ENCODE peak calls at places on chromosomes 11 and 22, in ten cellular contexts. H, P, C, M, Z, F, W, T, L and S are unnamed samples.

GRCh38 chr11:114170226-114170625 is 110.7 kb downstream of the ZBTB16 start:
- DNase-seq in H (no peak), P (no peak), C (no peak), M (no peak), Z (peak), F (no peak), W (no peak), T (no peak), L (no peak), S (no peak)

GRCh38 chr22:37178350-37179125 is 9.5 kb downstream of the C1QTNF6 start:
- DNase-seq in H (peak), P (no peak), C (no peak), M (peak), Z (peak), F (no peak), W (no peak), T (no peak), L (no peak), S (no peak)

GRCh38 chr11:16226245-16226644 is 130.1 kb downstream of the SOX6 start:
- DNase-seq in H (peak), P (peak), C (no peak), M (peak), Z (peak), F (no peak), W (no peak), T (peak), L (peak), S (no peak)

GRCh38 chr11:91904792-91905785 is 319.5 kb upstream of the FAT3 start:
- DNase-seq in H (no peak), P (no peak), C (no peak), M (no peak), Z (no peak), F (no peak), W (no peak), T (no peak), L (no peak), S (no peak)

GRCh38 chr22:39003165-39003638 is 10.9 kb upstream of the APOBEC3C start:
- DNase-seq in H (peak), P (peak), C (peak), M (peak), Z (peak), F (peak), W (no peak), T (peak), L (peak), S (peak)

GRCh38 chr11:46504817-46505613 is 88.8 kb downstream of the AMBRA1 start:
- DNase-seq in H (no peak), P (no peak), C (no peak), M (no peak), Z (no peak), F (no peak), W (no peak), T (no peak), L (peak), S (no peak)

GRCh38 chr11:46560300-46561025 is 33.4 kb downstream of the AMBRA1 start:
- DNase-seq in H (no peak), P (no peak), C (peak), M (no peak), Z (no peak), F (no peak), W (no peak), T (no peak), L (peak), S (no peak)

GRCh38 chr11:27563201-27563600 is 56.6 kb upstream of the LIN7C start:
- DNase-seq in H (no peak), P (no peak), C (no peak), M (no peak), Z (no peak), F (no peak), W (no peak), T (no peak), L (no peak), S (no peak)

GRCh38 chr11:72352859-72353551 is 81.3 kb downstream of the CLPB start:
- DNase-seq in H (no peak), P (no peak), C (no peak), M (no peak), Z (no peak), F (peak), W (no peak), T (peak), L (peak), S (no peak)

GRCh38 chr11:124482362-124483147 is 37.1 kb upstream of the OR8B8 start:
- DNase-seq in H (no peak), P (no peak), C (no peak), M (no peak), Z (no peak), F (no peak), W (no peak), T (no peak), L (no peak), S (no peak)

GRCh38 chr11:9941991-9942390 is 278.1 kb downstream of the SWAP70 start:
- DNase-seq in H (no peak), P (no peak), C (no peak), M (no peak), Z (no peak), F (no peak), W (no peak), T (no peak), L (no peak), S (no peak)
- H3K27ac ChIP-seq in H (no peak), P (no peak), C (no peak), M (no peak), Z (no peak), F (no peak), W (no peak), T (no peak), L (no peak), S (no peak)

GRCh38 chr11:66768088-66768521 is 39.1 kb upstream of the SPTBN2 start:
- DNase-seq in H (no peak), P (no peak), C (no peak), M (no peak), Z (no peak), F (no peak), W (no peak), T (peak), L (peak), S (no peak)
- H3K27ac ChIP-seq in H (no peak), P (peak), C (no peak), M (no peak), Z (no peak), F (no peak), W (no peak), T (peak), L (peak), S (no peak)

DNA sequence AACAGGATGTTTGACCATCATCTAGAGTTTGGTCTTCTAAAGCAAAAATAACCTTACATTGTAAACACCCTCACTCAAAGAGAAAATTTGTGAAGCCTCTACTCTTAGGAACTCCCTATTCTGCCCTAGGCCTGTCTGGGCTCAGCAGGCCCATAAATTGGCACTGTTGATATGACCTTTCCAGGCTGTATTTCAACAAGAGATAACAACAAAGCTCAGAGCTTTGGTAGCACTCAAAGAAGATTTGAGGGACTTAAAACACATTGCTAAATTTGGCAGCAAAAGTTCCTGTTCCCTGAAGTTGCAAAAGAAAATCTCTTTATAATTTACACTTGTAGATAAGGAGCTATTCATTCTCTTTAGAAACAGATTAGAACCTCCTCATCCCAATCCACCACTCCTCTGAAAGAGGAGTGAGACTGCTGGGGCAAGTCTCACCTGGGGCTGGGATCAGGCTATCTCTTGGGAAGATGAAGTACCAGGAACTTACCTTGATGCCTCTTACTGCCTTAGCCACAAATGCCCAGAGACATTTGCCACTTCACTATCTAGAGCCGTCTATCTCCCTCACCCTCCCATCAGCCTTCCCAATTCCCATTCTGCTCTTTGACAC is 110.4 kb upstream of the AKIP1 start:
- DNase-seq in H (no peak), P (no peak), C (no peak), M (no peak), Z (no peak), F (no peak), W (no peak), T (no peak), L (no peak), S (no peak)
- H3K27ac ChIP-seq in H (no peak), P (peak), C (no peak), M (peak), Z (no peak), F (no peak), W (no peak), T (no peak), L (no peak), S (no peak)

GRCh38 chr22:42611076-42611475 is 3.6 kb downstream of the POLDIP3 start:
- DNase-seq in H (no peak), P (no peak), C (no peak), M (no peak), Z (no peak), F (no peak), W (no peak), T (no peak), L (no peak), S (no peak)
- H3K27ac ChIP-seq in H (no peak), P (no peak), C (no peak), M (no peak), Z (no peak), F (no peak), W (no peak), T (no peak), L (no peak), S (no peak)

GRCh38 chr11:65791719-65792213 is 4.9 kb downstream of the OVOL1 start:
- DNase-seq in H (no peak), P (no peak), C (no peak), M (peak), Z (no peak), F (no peak), W (no peak), T (no peak), L (peak), S (no peak)
- H3K27ac ChIP-seq in H (no peak), P (no peak), C (no peak), M (peak), Z (no peak), F (no peak), W (no peak), T (no peak), L (peak), S (no peak)

GRCh38 chr11:70522613-70523311 is 124.4 kb downstream of the CTTN start:
- DNase-seq in H (no peak), P (no peak), C (no peak), M (peak), Z (peak), F (no peak), W (no peak), T (no peak), L (no peak), S (no peak)

GRCh38 chr11:70523384-70524095 is 125.2 kb downstream of the CTTN start:
- DNase-seq in H (no peak), P (no peak), C (no peak), M (no peak), Z (peak), F (no peak), W (no peak), T (no peak), L (no peak), S (no peak)

GRCh38 chr11:70522261-70522612 is 123.9 kb downstream of the CTTN start:
- DNase-seq in H (no peak), P (no peak), C (no peak), M (no peak), Z (no peak), F (no peak), W (no peak), T (no peak), L (no peak), S (no peak)

GRCh38 chr11:70519117-70519516 is 120.8 kb downstream of the CTTN start:
- DNase-seq in H (no peak), P (no peak), C (no peak), M (no peak), Z (no peak), F (no peak), W (no peak), T (no peak), L (no peak), S (no peak)

GRCh38 chr11:70521475-70522260 is 123.3 kb downstream of the CTTN start:
- DNase-seq in H (no peak), P (no peak), C (no peak), M (no peak), Z (peak), F (no peak), W (no peak), T (no peak), L (no peak), S (no peak)
- H3K27ac ChIP-seq in H (no peak), P (no peak), C (no peak), M (no peak), Z (no peak), F (no peak), W (no peak), T (no peak), L (no peak), S (no peak)

DNA sequence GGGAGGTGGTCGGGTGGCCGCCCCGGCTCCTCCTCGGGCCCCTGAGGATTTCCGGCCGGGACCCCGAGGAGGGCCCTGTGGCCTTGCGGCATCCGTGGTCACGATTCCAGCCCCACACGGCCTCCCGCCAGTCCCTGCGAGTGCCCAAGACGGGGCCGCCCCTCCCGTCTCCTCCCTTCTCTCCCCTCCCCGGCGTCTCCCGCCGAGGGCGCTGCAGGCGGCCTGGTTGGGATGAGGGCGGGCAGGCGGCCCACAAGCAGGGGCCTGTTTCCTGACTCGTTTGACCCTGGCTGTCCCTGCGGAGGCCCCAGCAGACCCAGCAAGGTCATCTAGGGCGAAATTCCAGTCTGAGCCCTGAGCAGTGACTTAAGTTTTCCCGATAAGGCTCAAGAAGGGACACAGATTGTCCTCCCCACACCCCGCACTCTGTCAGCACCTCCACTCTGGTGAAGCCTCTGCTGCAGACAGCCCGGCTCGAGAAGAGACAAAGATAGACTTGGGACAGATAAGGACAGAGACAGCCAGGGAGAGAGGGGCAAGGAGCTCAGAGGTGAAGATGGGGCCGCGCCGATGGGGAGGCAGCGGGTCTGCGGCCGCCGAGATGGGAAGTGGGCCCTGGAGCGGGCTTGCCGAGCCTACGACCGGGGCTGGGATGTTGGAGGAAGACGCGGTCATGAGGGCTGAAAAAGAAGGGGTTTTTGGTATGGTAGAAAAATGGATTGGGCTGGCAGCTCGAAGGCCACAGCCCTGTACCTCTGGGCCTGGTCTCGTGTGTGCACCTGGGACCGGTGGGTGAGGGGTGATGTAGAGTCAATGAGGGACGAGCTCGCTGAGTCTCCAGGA is 95.0 kb downstream of the SWAP70 start:
- DNase-seq in H (peak), P (peak), C (peak), M (peak), Z (peak), F (peak), W (no peak), T (peak), L (peak), S (peak)
- H3K27ac ChIP-seq in H (peak), P (peak), C (peak), M (peak), Z (peak), F (peak), W (peak), T (peak), L (peak), S (no peak)

DNA sequence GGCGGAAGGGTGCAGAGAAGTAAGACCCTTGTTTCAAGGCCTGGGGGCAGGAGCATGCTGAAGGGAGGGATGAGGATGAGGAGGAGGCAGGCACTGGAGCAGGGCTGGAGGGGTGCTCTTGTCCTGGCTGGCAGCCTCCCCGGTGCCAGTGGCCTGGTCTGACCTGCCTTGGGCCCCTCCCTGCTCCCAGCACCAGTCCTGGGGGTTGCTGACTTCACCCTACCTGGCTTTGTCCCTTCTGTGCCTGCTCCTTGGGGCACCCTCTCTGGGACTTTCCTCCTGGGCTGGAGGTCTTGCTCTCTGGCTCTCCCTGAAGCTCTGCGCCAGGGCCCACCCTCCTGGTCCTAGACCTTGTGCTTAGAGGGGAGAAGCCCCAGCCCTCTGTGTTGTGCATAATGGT is 4.7 kb upstream of the FLRT1 start:
- DNase-seq in H (no peak), P (no peak), C (no peak), M (no peak), Z (no peak), F (no peak), W (no peak), T (no peak), L (no peak), S (no peak)
- H3K27ac ChIP-seq in H (no peak), P (no peak), C (no peak), M (no peak), Z (no peak), F (no peak), W (no peak), T (no peak), L (no peak), S (no peak)

DNA sequence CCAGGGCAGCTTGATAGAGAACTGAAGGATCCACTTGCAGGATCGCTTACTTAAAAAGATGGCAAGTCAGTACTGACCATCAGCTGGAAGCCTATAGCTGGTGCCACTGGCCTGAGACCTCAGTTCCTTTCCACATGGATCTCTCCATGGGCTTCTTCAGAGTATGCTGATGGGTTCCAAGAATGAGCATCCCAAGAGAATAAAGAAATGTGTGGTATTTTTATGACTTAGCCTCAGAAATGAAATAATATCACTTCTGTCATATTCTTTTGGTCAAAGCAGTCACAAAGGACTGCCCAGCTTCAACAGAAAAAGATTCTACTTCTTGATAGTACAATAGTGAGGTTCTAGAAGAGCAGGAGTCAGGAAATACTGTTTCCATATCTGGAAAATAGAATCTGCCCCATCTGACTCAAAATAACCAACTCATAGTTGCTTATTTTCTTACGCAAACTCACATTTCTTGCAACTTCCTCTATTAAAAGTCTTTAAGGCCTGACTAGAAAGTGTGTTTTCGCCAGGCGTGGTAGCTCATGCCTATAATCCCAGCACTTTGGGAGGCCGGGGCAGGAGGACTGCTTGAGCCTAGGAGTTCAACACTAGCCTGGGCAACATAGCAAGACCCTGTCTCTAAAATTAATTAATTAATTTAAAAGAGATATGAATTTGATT is 116.9 kb downstream of the SIK3 start:
- DNase-seq in H (no peak), P (no peak), C (no peak), M (no peak), Z (no peak), F (no peak), W (no peak), T (no peak), L (no peak), S (no peak)
- H3K27ac ChIP-seq in H (no peak), P (no peak), C (no peak), M (peak), Z (no peak), F (peak), W (no peak), T (no peak), L (no peak), S (no peak)